ENCODE peak calls at places on chromosomes 16 and 17, in five cellular contexts. Y is Caco-2, H is hippocampal formation, I is A673, X is body of pancreas. U is an unnamed sample.

GRCh38 chr16:2469399-2470233 is 1.5 kb upstream of the NTN3 start:
- DNase-seq in Y (no peak), H (no peak), I (no peak), X (no peak), U (peak)

GRCh38 chr17:40945414-40945813 is 8.0 kb upstream of the KRT23 start:
- DNase-seq in Y (no peak), H (no peak), I (no peak), X (no peak), U (no peak)

GRCh38 chr16:23504076-23504452 is 6.2 kb downstream of the GGA2 start:
- DNase-seq in Y (no peak), H (no peak), I (no peak), X (peak), U (no peak)

GRCh38 chr16:85728879-85729278 is 22.0 kb downstream of the C16orf74 start:
- DNase-seq in Y (no peak), H (no peak), I (peak), X (no peak), U (peak)

GRCh38 chr17:53780320-53780719 is 42.4 kb upstream of the KIF2B start:
- DNase-seq in Y (no peak), H (no peak), I (no peak), X (peak), U (no peak)

GRCh38 chr17:76022973-76023899 is 3.9 kb downstream of the EVPL start:
- DNase-seq in Y (peak), H (no peak), I (no peak), X (no peak), U (no peak)

GRCh38 chr16:75491876-75492275 is 3.4 kb downstream of the CHST6 start:
- DNase-seq in Y (peak), H (peak), I (peak), X (peak), U (no peak)

GRCh38 chr17:79691931-79692330 is 38.8 kb upstream of the ENPP7 start:
- DNase-seq in Y (no peak), H (peak), I (no peak), X (no peak), U (no peak)

GRCh38 chr17:29526322-29526721 is 40.5 kb downstream of the ABHD15 start:
- DNase-seq in Y (no peak), H (no peak), I (no peak), X (no peak), U (no peak)

GRCh38 chr17:55660171-55660886 is 62.3 kb downstream of the TMEM100 start:
- DNase-seq in Y (no peak), H (no peak), I (peak), X (no peak), U (no peak)

GRCh38 chr17:33126086-33126485 is 134.4 kb downstream of the SPACA3 start:
- DNase-seq in Y (no peak), H (no peak), I (no peak), X (no peak), U (no peak)

GRCh38 chr17:67413399-67413798 is 36.3 kb downstream of the PITPNC1 start:
- DNase-seq in Y (no peak), H (no peak), I (no peak), X (no peak), U (no peak)

GRCh38 chr17:38919316-38920078 is 5.9 kb upstream of the LASP1NB start:
- DNase-seq in Y (no peak), H (no peak), I (no peak), X (no peak), U (no peak)

GRCh38 chr16:87691686-87692079 is 74.1 kb downstream of the KLHDC4 start:
- DNase-seq in Y (no peak), H (no peak), I (no peak), X (no peak), U (no peak)

GRCh38 chr17:58788199-58788598 is 32.5 kb downstream of the PPM1E start:
- DNase-seq in Y (no peak), H (no peak), I (no peak), X (no peak), U (no peak)

GRCh38 chr16:86761117-86761971 is 183.0 kb downstream of the FOXL1 start:
- DNase-seq in Y (peak), H (no peak), I (peak), X (peak), U (peak)

GRCh38 chr17:14776791-14777190 is 475.9 kb downstream of the HS3ST3B1 start:
- DNase-seq in Y (no peak), H (no peak), I (no peak), X (no peak), U (no peak)

GRCh38 chr17:58415371-58416055 is 1.8 kb downstream of the RNF43 start:
- DNase-seq in Y (peak), H (no peak), I (no peak), X (peak), U (no peak)

GRCh38 chr17:17358060-17358751 is 55.0 kb downstream of the NT5M start:
- DNase-seq in Y (no peak), H (no peak), I (no peak), X (no peak), U (no peak)

GRCh38 chr17:33292184-33292980 is 713 bp downstream of the ASIC2 start:
- DNase-seq in Y (peak), H (no peak), I (peak), X (no peak), U (peak)

GRCh38 chr16:11056090-11056988 is 112.0 kb downstream of the CLEC16A start:
- DNase-seq in Y (no peak), H (no peak), I (no peak), X (no peak), U (no peak)

GRCh38 chr17:57293077-57293476 is 36.8 kb downstream of the MSI2 start:
- DNase-seq in Y (peak), H (no peak), I (no peak), X (peak), U (no peak)

GRCh38 chr16:53922805-53923645 is 219.1 kb downstream of the FTO start:
- DNase-seq in Y (no peak), H (no peak), I (peak), X (no peak), U (no peak)

GRCh38 chr17:63549289-63549945 is 860 bp upstream of the DCAF7 start:
- DNase-seq in Y (no peak), H (no peak), I (no peak), X (no peak), U (peak)

GRCh38 chr16:85696761-85697160 is 8.0 kb upstream of the GINS2 start:
- DNase-seq in Y (no peak), H (no peak), I (no peak), X (no peak), U (no peak)

GRCh38 chr17:38342886-38343607 is 709 bp downstream of the GPR179 start:
- DNase-seq in Y (no peak), H (no peak), I (no peak), X (no peak), U (no peak)

GRCh38 chr17:43475494-43476089 is 8.2 kb upstream of the DHX8 start:
- DNase-seq in Y (no peak), H (no peak), I (no peak), X (peak), U (no peak)

GRCh38 chr17:82754297-82755208 is 2.7 kb downstream of the TBCD start:
- DNase-seq in Y (no peak), H (no peak), I (peak), X (no peak), U (peak)

GRCh38 chr16:4792951-4793513 is 2.1 kb upstream of the SMIM22 start:
- DNase-seq in Y (no peak), H (no peak), I (no peak), X (no peak), U (peak)

GRCh38 chr16:83973077-83973476 is 5.0 kb downstream of the NECAB2 start:
- DNase-seq in Y (no peak), H (no peak), I (no peak), X (no peak), U (no peak)

GRCh38 chr17:79923974-79924638 is 84.9 kb upstream of the CBX4 start:
- DNase-seq in Y (peak), H (peak), I (peak), X (peak), U (peak)

U was measured in NCI-H82.